ENCODE peak calls at places on chromosome 13, in eight cellular contexts. W is fibroblast of the conjunctiva, D is heart left ventricle, V is T-helper 17 cell, C is NCI-H1417 treated with DMSO at 0.1 percent for 48 hours, F is lower leg skin, G is NCI-H69, N is substantia nigra. R is an unnamed sample.

GRCh38 chr13:29140277-29140676 is 320.1 kb downstream of the MTUS2 start:
- DNase-seq in W (no peak), F (no peak), G (no peak), C (no peak), V (no peak), D (peak; percentile 35), N (no peak), R (no peak)

GRCh38 chr13:44747179-44747578 is 171.0 kb upstream of the TSC22D1 start:
- DNase-seq in D (peak; percentile 51), C (no peak), G (no peak), V (no peak), N (no peak), F (no peak), W (no peak), R (no peak)

GRCh38 chr13:36526897-36527296 is 94.6 kb downstream of the CCNA1 start:
- DNase-seq in C (no peak), F (no peak), V (no peak), G (no peak), W (no peak), N (no peak), D (no peak), R (no peak)

GRCh38 chr13:113406321-113407102 is 42.6 kb upstream of the GRTP1 start:
- DNase-seq in V (no peak), D (no peak), G (peak; percentile 27), F (no peak), N (no peak), C (no peak), W (no peak), R (no peak)

GRCh38 chr13:25965596-25965995 is 86.2 kb downstream of the SHISA2 start:
- DNase-seq in F (no peak), N (no peak), G (no peak), V (no peak), C (no peak), D (no peak), W (no peak), R (no peak)

GRCh38 chr13:113561417-113562084 is 23.0 kb upstream of the TFDP1 start:
- DNase-seq in D (no peak), N (no peak), G (no peak), V (no peak), W (no peak), F (no peak), C (no peak), R (no peak)

GRCh38 chr13:24865158-24865557 is 101.2 kb downstream of the RNF17 start:
- DNase-seq in F (no peak), V (no peak), N (no peak), C (no peak), W (no peak), G (no peak), D (no peak), R (no peak)

GRCh38 chr13:40170982-40171381 is 495.5 kb downstream of the FOXO1 start:
- DNase-seq in V (no peak), D (no peak), G (no peak), W (no peak), C (no peak), F (no peak), N (no peak), R (no peak)

GRCh38 chr13:36736119-36736726 is 62.4 kb downstream of the SERTM1 start:
- DNase-seq in G (peak; percentile 70), C (no peak), N (peak; percentile 14), W (peak; percentile 49), D (peak; percentile 27), V (no peak), F (peak; percentile 18), R (no peak)

GRCh38 chr13:43994999-43995859 is 115.5 kb downstream of the LACC1 start:
- DNase-seq in W (no peak), C (no peak), D (no peak), N (no peak), G (peak; percentile 13), V (no peak), F (no peak), R (no peak)

GRCh38 chr13:24217601-24218281 is 57.2 kb downstream of the SPATA13 start:
- DNase-seq in C (no peak), G (peak; percentile 53), F (no peak), V (no peak), W (no peak), N (no peak), D (no peak), R (no peak)

GRCh38 chr13:26710166-26710565 is 50.4 kb downstream of the GPR12 start:
- DNase-seq in V (no peak), W (no peak), F (no peak), C (no peak), G (peak; percentile 13), N (no peak), D (no peak), R (no peak)

GRCh38 chr13:111410232-111411021 is 90.0 kb downstream of the TEX29 start:
- DNase-seq in D (no peak), F (no peak), V (no peak), N (no peak), C (no peak), G (peak; percentile 61), W (no peak), R (peak; percentile 34)

GRCh38 chr13:38180100-38180499 is 169.6 kb upstream of the UFM1 start:
- DNase-seq in W (no peak), C (no peak), V (no peak), N (no peak), F (no peak), G (no peak), D (no peak), R (no peak)

GRCh38 chr13:53272873-53273272 is 244.3 kb downstream of the OLFM4 start:
- DNase-seq in V (no peak), W (no peak), G (no peak), N (no peak), C (no peak), D (no peak), F (no peak), R (no peak)

GRCh38 chr13:88086577-88086976 is 415.4 kb downstream of the SLITRK5 start:
- DNase-seq in N (no peak), W (no peak), C (no peak), V (no peak), F (no peak), G (no peak), D (no peak), R (no peak)

GRCh38 chr13:80718970-80719369 is 378.0 kb upstream of the SPRY2 start:
- DNase-seq in N (no peak), C (no peak), V (no peak), D (no peak), F (no peak), G (no peak), W (no peak), R (no peak)

GRCh38 chr13:26819067-26819466 is 58.5 kb upstream of the GPR12 start:
- DNase-seq in W (no peak), N (no peak), C (no peak), V (no peak), F (no peak), G (no peak), D (peak; percentile 37), R (no peak)

GRCh38 chr13:79525051-79525450 is 44.1 kb downstream of the NDFIP2 start:
- DNase-seq in G (no peak), V (no peak), C (no peak), D (no peak), N (no peak), F (no peak), W (no peak), R (no peak)

GRCh38 chr13:94590744-94591143 is 5.2 kb downstream of the TGDS start:
- DNase-seq in C (no peak), V (no peak), W (no peak), F (no peak), G (no peak), N (no peak), D (no peak), R (no peak)

GRCh38 chr13:88717946-88718345 is 1046.8 kb downstream of the SLITRK5 start:
- DNase-seq in C (no peak), G (no peak), F (no peak), D (no peak), V (no peak), N (no peak), W (no peak), R (no peak)

GRCh38 chr13:35345992-35346391 is 130.5 kb downstream of the MAB21L1 start:
- DNase-seq in C (no peak), V (no peak), D (no peak), G (no peak), N (no peak), W (no peak), F (no peak), R (no peak)

GRCh38 chr13:78121459-78122348 is 203.1 kb upstream of the EDNRB start:
- DNase-seq in N (no peak), V (no peak), W (peak; percentile 51), C (peak; percentile 48), G (peak; percentile 59), D (peak; percentile 43), F (no peak), R (no peak)

GRCh38 chr13:99894105-99894504 is 77.5 kb downstream of the ZIC5 start:
- DNase-seq in W (no peak), D (no peak), V (no peak), N (no peak), G (no peak), F (no peak), C (no peak), R (no peak)

GRCh38 chr13:43023244-43023931 is at the start of gene DNAJC15:
- DNase-seq in G (peak; percentile 83), C (no peak), V (peak; percentile 66), W (peak; percentile 66), D (peak; percentile 91), F (peak; percentile 85), N (peak; percentile 80), R (peak; percentile 92)

GRCh38 chr13:40342901-40343300 is 323.5 kb downstream of the FOXO1 start:
- DNase-seq in C (no peak), D (no peak), N (no peak), V (no peak), W (no peak), G (no peak), F (no peak), R (no peak)

GRCh38 chr13:61095885-61096284 is 319.8 kb downstream of the PCDH20 start:
- DNase-seq in G (no peak), F (no peak), N (no peak), W (no peak), V (no peak), D (no peak), C (no peak), R (no peak)

GRCh38 chr13:49297338-49297737 is 49.6 kb downstream of the CDADC1 start:
- DNase-seq in D (no peak), C (no peak), V (no peak), G (no peak), F (no peak), W (no peak), N (no peak), R (no peak)

GRCh38 chr13:101452519-101453485 is at the start of gene ITGBL1:
- DNase-seq in W (peak; percentile 52), N (no peak), F (no peak), V (no peak), G (peak; percentile 9), C (no peak), D (peak; percentile 38), R (no peak)

GRCh38 chr13:23321534-23322241 is 111.8 kb downstream of the SACS start:
- DNase-seq in C (no peak), W (peak; percentile 78), F (peak; percentile 47), N (no peak), G (no peak), D (peak; percentile 64), V (no peak), R (peak; percentile 70)

GRCh38 chr13:112747256-112747655 is 57.4 kb downstream of the ATP11A start:
- DNase-seq in C (no peak), G (peak; percentile 70), V (no peak), W (no peak), D (no peak), F (no peak), N (no peak), R (no peak)

GRCh38 chr13:80157261-80157942 is 183.5 kb downstream of the SPRY2 start:
- DNase-seq in W (no peak), C (no peak), D (no peak), F (no peak), G (no peak), N (no peak), V (no peak), R (no peak)

GRCh38 chr13:110949628-110950027 is 34.8 kb upstream of the ANKRD10 start:
- DNase-seq in N (no peak), W (no peak), G (no peak), C (no peak), V (no peak), F (no peak), D (no peak), R (no peak)

GRCh38 chr13:97266328-97266727 is 44.2 kb downstream of the MBNL2 start:
- DNase-seq in N (no peak), V (no peak), G (peak; percentile 15), C (no peak), W (no peak), D (no peak), F (no peak), R (no peak)